ENCODE peak calls at places on chromosome 7, in ten cellular contexts. One of them, this sample, is unnamed. For H3K9me3, the result is how much of the 10 kb centered on the place peaks cover.

GRCh38 chr7:37083311-37084096 is 359.2 kb upstream of the AOAH start:
- DNase-seq in left lung: no peak
- DNase-seq in tibial artery: peak
- DNase-seq in CD8-positive, alpha-beta T cell: no peak
- DNase-seq in astrocyte: peak
- DNase-seq in stomach: no peak
- DNase-seq in HepG2: no peak
- DNase-seq in adipocyte: peak
- DNase-seq in fibroblast of lung: peak
- DNase-seq in heart left ventricle: no peak
- DNase-seq in this sample: peak

GRCh38 chr7:151687523-151688235 is 168.0 kb upstream of the RHEB start:
- DNase-seq in left lung: peak
- DNase-seq in tibial artery: peak
- DNase-seq in CD8-positive, alpha-beta T cell: no peak
- DNase-seq in astrocyte: peak
- DNase-seq in stomach: peak
- DNase-seq in HepG2: peak
- DNase-seq in adipocyte: peak
- DNase-seq in fibroblast of lung: peak
- DNase-seq in heart left ventricle: peak
- DNase-seq in this sample: peak

GRCh38 chr7:7704867-7705266 is 13.5 kb downstream of the RPA3 start:
- DNase-seq in left lung: no peak
- DNase-seq in tibial artery: no peak
- DNase-seq in CD8-positive, alpha-beta T cell: no peak
- DNase-seq in astrocyte: no peak
- DNase-seq in stomach: no peak
- DNase-seq in HepG2: no peak
- DNase-seq in adipocyte: no peak
- DNase-seq in fibroblast of lung: no peak
- DNase-seq in heart left ventricle: no peak
- DNase-seq in this sample: no peak

GRCh38 chr7:5282464-5283316 is at the start of gene SLC29A4:
- DNase-seq in left lung: peak
- DNase-seq in tibial artery: no peak
- DNase-seq in CD8-positive, alpha-beta T cell: no peak
- DNase-seq in astrocyte: no peak
- DNase-seq in stomach: peak
- DNase-seq in HepG2: no peak
- DNase-seq in adipocyte: peak
- DNase-seq in fibroblast of lung: peak
- DNase-seq in heart left ventricle: no peak
- DNase-seq in this sample: no peak

GRCh38 chr7:137953043-137953691 is 48.7 kb downstream of the CREB3L2 start:
- DNase-seq in left lung: no peak
- DNase-seq in tibial artery: no peak
- DNase-seq in CD8-positive, alpha-beta T cell: no peak
- DNase-seq in astrocyte: peak
- DNase-seq in stomach: no peak
- DNase-seq in HepG2: no peak
- DNase-seq in adipocyte: no peak
- DNase-seq in fibroblast of lung: peak
- DNase-seq in heart left ventricle: no peak
- DNase-seq in this sample: peak

GRCh38 chr7:87354749-87355148 is 9.3 kb downstream of the CROT start:
- DNase-seq in left lung: no peak
- DNase-seq in tibial artery: no peak
- DNase-seq in CD8-positive, alpha-beta T cell: no peak
- DNase-seq in astrocyte: no peak
- DNase-seq in stomach: no peak
- DNase-seq in HepG2: no peak
- DNase-seq in adipocyte: no peak
- DNase-seq in fibroblast of lung: no peak
- DNase-seq in heart left ventricle: no peak
- DNase-seq in this sample: no peak

GRCh38 chr7:45259966-45260646 is 102.5 kb downstream of the RAMP3 start:
- DNase-seq in left lung: peak
- DNase-seq in tibial artery: peak
- DNase-seq in CD8-positive, alpha-beta T cell: peak
- DNase-seq in astrocyte: no peak
- DNase-seq in stomach: peak
- DNase-seq in HepG2: peak
- DNase-seq in adipocyte: peak
- DNase-seq in fibroblast of lung: peak
- DNase-seq in heart left ventricle: peak
- DNase-seq in this sample: peak

GRCh38 chr7:24503511-24503910 is 69.7 kb upstream of the PALS2 start:
- DNase-seq in left lung: no peak
- DNase-seq in tibial artery: no peak
- DNase-seq in CD8-positive, alpha-beta T cell: no peak
- DNase-seq in astrocyte: no peak
- DNase-seq in stomach: no peak
- DNase-seq in HepG2: no peak
- DNase-seq in adipocyte: no peak
- DNase-seq in fibroblast of lung: no peak
- DNase-seq in heart left ventricle: no peak
- DNase-seq in this sample: no peak

GRCh38 chr7:54839538-54840213 is 80.7 kb upstream of the SEC61G start:
- DNase-seq in left lung: peak
- DNase-seq in tibial artery: peak
- DNase-seq in CD8-positive, alpha-beta T cell: no peak
- DNase-seq in astrocyte: peak
- DNase-seq in stomach: peak
- DNase-seq in HepG2: peak
- DNase-seq in adipocyte: peak
- DNase-seq in fibroblast of lung: peak
- DNase-seq in heart left ventricle: peak
- DNase-seq in this sample: peak

GRCh38 chr7:80150621-80151273 is 16.1 kb downstream of the GNAI1 start:
- DNase-seq in left lung: no peak
- DNase-seq in tibial artery: no peak
- DNase-seq in CD8-positive, alpha-beta T cell: no peak
- DNase-seq in astrocyte: peak
- DNase-seq in stomach: no peak
- DNase-seq in HepG2: no peak
- DNase-seq in adipocyte: peak
- DNase-seq in fibroblast of lung: peak
- DNase-seq in heart left ventricle: no peak
- DNase-seq in this sample: no peak

GRCh38 chr7:142587578-142588191 is 161.6 kb upstream of the PRSS1 start:
- DNase-seq in left lung: no peak
- DNase-seq in tibial artery: no peak
- DNase-seq in CD8-positive, alpha-beta T cell: no peak
- DNase-seq in astrocyte: peak
- DNase-seq in stomach: no peak
- DNase-seq in HepG2: peak
- DNase-seq in adipocyte: peak
- DNase-seq in fibroblast of lung: peak
- DNase-seq in heart left ventricle: no peak
- DNase-seq in this sample: peak

GRCh38 chr7:14851610-14852009 is 50.9 kb downstream of the DGKB start:
- DNase-seq in left lung: no peak
- DNase-seq in tibial artery: no peak
- DNase-seq in CD8-positive, alpha-beta T cell: no peak
- DNase-seq in astrocyte: no peak
- DNase-seq in stomach: no peak
- DNase-seq in HepG2: no peak
- DNase-seq in adipocyte: no peak
- DNase-seq in fibroblast of lung: no peak
- DNase-seq in heart left ventricle: no peak
- DNase-seq in this sample: no peak

GRCh38 chr7:43583424-43584199 is 704 bp downstream of the STK17A start:
- DNase-seq in left lung: peak
- DNase-seq in tibial artery: peak
- DNase-seq in CD8-positive, alpha-beta T cell: peak
- DNase-seq in astrocyte: no peak
- DNase-seq in stomach: peak
- DNase-seq in HepG2: peak
- DNase-seq in adipocyte: peak
- DNase-seq in fibroblast of lung: peak
- DNase-seq in heart left ventricle: peak
- DNase-seq in this sample: peak

GRCh38 chr7:134562136-134562535 is 13.2 kb downstream of the AKR1B15 start:
- DNase-seq in left lung: no peak
- DNase-seq in tibial artery: no peak
- DNase-seq in CD8-positive, alpha-beta T cell: no peak
- DNase-seq in astrocyte: peak
- DNase-seq in stomach: no peak
- DNase-seq in HepG2: no peak
- DNase-seq in adipocyte: peak
- DNase-seq in fibroblast of lung: peak
- DNase-seq in heart left ventricle: no peak
- DNase-seq in this sample: no peak

GRCh38 chr7:5695709-5696345 is 85.6 kb downstream of the RNF216 start:
- DNase-seq in left lung: no peak
- DNase-seq in tibial artery: peak
- DNase-seq in CD8-positive, alpha-beta T cell: no peak
- DNase-seq in astrocyte: no peak
- DNase-seq in stomach: no peak
- DNase-seq in HepG2: no peak
- DNase-seq in adipocyte: peak
- DNase-seq in fibroblast of lung: peak
- DNase-seq in heart left ventricle: no peak
- DNase-seq in this sample: no peak

GRCh38 chr7:129362528-129362927 is 71.7 kb upstream of the STRIP2 start:
- DNase-seq in left lung: no peak
- DNase-seq in tibial artery: no peak
- DNase-seq in CD8-positive, alpha-beta T cell: no peak
- DNase-seq in astrocyte: no peak
- DNase-seq in stomach: no peak
- DNase-seq in HepG2: no peak
- DNase-seq in adipocyte: no peak
- DNase-seq in fibroblast of lung: no peak
- DNase-seq in heart left ventricle: no peak
- DNase-seq in this sample: no peak

GRCh38 chr7:2520808-2521146 is 1.2 kb downstream of the LFNG start:
- DNase-seq in left lung: no peak
- DNase-seq in tibial artery: no peak
- DNase-seq in CD8-positive, alpha-beta T cell: no peak
- DNase-seq in astrocyte: no peak
- DNase-seq in stomach: no peak
- DNase-seq in HepG2: no peak
- DNase-seq in adipocyte: peak
- DNase-seq in fibroblast of lung: no peak
- DNase-seq in heart left ventricle: no peak
- DNase-seq in this sample: no peak

GRCh38 chr7:8143151-8143874 is 118.7 kb downstream of the ICA1 start:
- DNase-seq in left lung: no peak
- DNase-seq in tibial artery: no peak
- DNase-seq in CD8-positive, alpha-beta T cell: no peak
- DNase-seq in astrocyte: no peak
- DNase-seq in stomach: no peak
- DNase-seq in HepG2: no peak
- DNase-seq in adipocyte: no peak
- DNase-seq in fibroblast of lung: no peak
- DNase-seq in heart left ventricle: no peak
- DNase-seq in this sample: no peak

DNA sequence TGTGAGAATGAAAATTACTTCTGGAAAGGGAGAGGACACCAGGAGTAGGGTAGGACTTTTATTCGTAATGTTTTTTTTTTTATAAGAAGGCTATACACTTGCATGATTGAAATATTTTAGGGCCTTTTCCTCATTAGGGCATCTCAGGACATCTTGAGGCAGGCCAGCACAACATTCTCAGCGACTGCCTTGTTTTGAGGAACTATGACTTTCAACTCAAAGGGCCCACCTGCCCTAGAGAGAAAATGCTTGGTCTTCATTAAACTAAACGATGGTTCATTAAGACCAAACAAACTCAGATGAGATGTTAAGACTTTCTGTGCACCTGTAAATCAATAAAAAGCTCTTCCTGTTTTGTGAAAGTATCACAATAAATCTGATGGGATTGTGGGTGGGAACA is 11.3 kb downstream of the NOD1 start:
- DNase-seq in left lung: no peak
- DNase-seq in tibial artery: no peak
- DNase-seq in CD8-positive, alpha-beta T cell: no peak
- DNase-seq in astrocyte: no peak
- DNase-seq in stomach: no peak
- DNase-seq in HepG2: no peak
- DNase-seq in adipocyte: no peak
- DNase-seq in fibroblast of lung: no peak
- DNase-seq in heart left ventricle: no peak
- DNase-seq in this sample: no peak
- H3K9me3 ChIP-seq in left lung: under half
- H3K9me3 ChIP-seq in tibial artery: under half
- H3K9me3 ChIP-seq in CD8-positive, alpha-beta T cell: under half
- H3K9me3 ChIP-seq in astrocyte: under half
- H3K9me3 ChIP-seq in stomach: under half
- H3K9me3 ChIP-seq in HepG2: under half
- H3K9me3 ChIP-seq in adipocyte: under half
- H3K9me3 ChIP-seq in fibroblast of lung: under half
- H3K9me3 ChIP-seq in heart left ventricle: under half
- H3K9me3 ChIP-seq in this sample: under half

DNA sequence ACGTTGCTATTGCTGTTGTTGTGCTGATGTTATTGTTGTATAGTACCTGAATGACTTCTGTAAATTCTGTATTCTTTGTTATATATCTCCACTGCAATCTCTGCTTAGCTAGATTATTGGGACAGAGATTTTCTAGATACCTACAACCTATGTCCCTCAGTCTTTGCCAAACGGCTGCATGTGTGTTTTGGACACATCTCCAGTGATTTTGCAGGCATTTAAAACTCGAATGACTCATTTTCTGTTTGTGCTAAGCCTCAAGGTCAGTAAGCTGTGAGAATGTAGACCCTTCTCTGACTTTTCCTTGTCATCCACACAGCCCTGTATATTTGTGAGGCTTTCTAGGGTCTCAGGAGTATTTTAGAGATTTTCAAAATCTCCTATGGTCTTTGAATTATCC is 410.7 kb downstream of the POM121L12 start:
- DNase-seq in left lung: no peak
- DNase-seq in tibial artery: no peak
- DNase-seq in CD8-positive, alpha-beta T cell: no peak
- DNase-seq in astrocyte: no peak
- DNase-seq in stomach: no peak
- DNase-seq in HepG2: no peak
- DNase-seq in adipocyte: no peak
- DNase-seq in fibroblast of lung: no peak
- DNase-seq in heart left ventricle: no peak
- DNase-seq in this sample: no peak
- H3K4me3 ChIP-seq in left lung: no peak
- H3K4me3 ChIP-seq in tibial artery: no peak
- H3K4me3 ChIP-seq in CD8-positive, alpha-beta T cell: no peak
- H3K4me3 ChIP-seq in astrocyte: no peak
- H3K4me3 ChIP-seq in stomach: no peak
- H3K4me3 ChIP-seq in HepG2: no peak
- H3K4me3 ChIP-seq in adipocyte: no peak
- H3K4me3 ChIP-seq in fibroblast of lung: no peak
- H3K4me3 ChIP-seq in heart left ventricle: no peak
- H3K4me3 ChIP-seq in this sample: no peak

GRCh38 chr7:157593541-157593940 is 256.7 kb downstream of the DNAJB6 start:
- DNase-seq in left lung: no peak
- DNase-seq in tibial artery: no peak
- DNase-seq in CD8-positive, alpha-beta T cell: no peak
- DNase-seq in astrocyte: no peak
- DNase-seq in stomach: no peak
- DNase-seq in HepG2: no peak
- DNase-seq in adipocyte: no peak
- DNase-seq in fibroblast of lung: no peak
- DNase-seq in heart left ventricle: peak
- DNase-seq in this sample: no peak
- H3K9me3 ChIP-seq in left lung: under half
- H3K9me3 ChIP-seq in tibial artery: under half
- H3K9me3 ChIP-seq in CD8-positive, alpha-beta T cell: under half
- H3K9me3 ChIP-seq in astrocyte: under half
- H3K9me3 ChIP-seq in stomach: under half
- H3K9me3 ChIP-seq in HepG2: under half
- H3K9me3 ChIP-seq in adipocyte: under half
- H3K9me3 ChIP-seq in fibroblast of lung: under half
- H3K9me3 ChIP-seq in heart left ventricle: under half
- H3K9me3 ChIP-seq in this sample: under half

GRCh38 chr7:77197135-77197534 is 2.5 kb downstream of the FGL2 start:
- DNase-seq in left lung: no peak
- DNase-seq in tibial artery: no peak
- DNase-seq in CD8-positive, alpha-beta T cell: no peak
- DNase-seq in astrocyte: no peak
- DNase-seq in stomach: no peak
- DNase-seq in HepG2: no peak
- DNase-seq in adipocyte: no peak
- DNase-seq in fibroblast of lung: no peak
- DNase-seq in heart left ventricle: no peak
- DNase-seq in this sample: no peak
- H3K4me3 ChIP-seq in left lung: no peak
- H3K4me3 ChIP-seq in tibial artery: peak
- H3K4me3 ChIP-seq in CD8-positive, alpha-beta T cell: no peak
- H3K4me3 ChIP-seq in astrocyte: no peak
- H3K4me3 ChIP-seq in stomach: peak
- H3K4me3 ChIP-seq in HepG2: no peak
- H3K4me3 ChIP-seq in adipocyte: no peak
- H3K4me3 ChIP-seq in fibroblast of lung: no peak
- H3K4me3 ChIP-seq in heart left ventricle: peak
- H3K4me3 ChIP-seq in this sample: no peak